ENCODE peak calls at places on chromosomes 12 and 14, in ten cellular contexts. One of them, this sample, is unnamed.

GRCh38 chr12:45200497-45201043 is 15.3 kb upstream of the ANO6 start:
- DNase-seq in lower lobe of right lung: peak
- DNase-seq in activated B cell treated with CpG ODN at 0.5 μM for 24 hours: no peak
- DNase-seq in heart right ventricle: no peak
- DNase-seq in endothelial cell: no peak
- DNase-seq in brain microvascular endothelial cell: no peak
- DNase-seq in adrenal gland: no peak
- DNase-seq in osteocyte: no peak
- DNase-seq in B cell: no peak
- DNase-seq in fibroblast of lung: no peak
- DNase-seq in this sample: no peak

GRCh38 chr14:61894452-61895077 is 132.3 kb downstream of the SNAPC1 start:
- DNase-seq in heart right ventricle: peak
- DNase-seq in fibroblast of lung: peak
- DNase-seq in activated B cell treated with CpG ODN at 0.5 μM for 24 hours: peak
- DNase-seq in adrenal gland: peak
- DNase-seq in osteocyte: no peak
- DNase-seq in B cell: peak
- DNase-seq in brain microvascular endothelial cell: peak
- DNase-seq in endothelial cell: peak
- DNase-seq in lower lobe of right lung: peak
- DNase-seq in this sample: peak

GRCh38 chr14:38056270-38056669 is 151.4 kb upstream of the SSTR1 start:
- DNase-seq in heart right ventricle: no peak
- DNase-seq in adrenal gland: no peak
- DNase-seq in endothelial cell: no peak
- DNase-seq in B cell: no peak
- DNase-seq in fibroblast of lung: no peak
- DNase-seq in activated B cell treated with CpG ODN at 0.5 μM for 24 hours: no peak
- DNase-seq in osteocyte: no peak
- DNase-seq in lower lobe of right lung: no peak
- DNase-seq in brain microvascular endothelial cell: no peak
- DNase-seq in this sample: no peak

GRCh38 chr12:5514016-5514415 is 82.1 kb downstream of the NTF3 start:
- DNase-seq in lower lobe of right lung: no peak
- DNase-seq in osteocyte: peak
- DNase-seq in heart right ventricle: no peak
- DNase-seq in brain microvascular endothelial cell: no peak
- DNase-seq in endothelial cell: no peak
- DNase-seq in activated B cell treated with CpG ODN at 0.5 μM for 24 hours: no peak
- DNase-seq in adrenal gland: no peak
- DNase-seq in B cell: no peak
- DNase-seq in fibroblast of lung: no peak
- DNase-seq in this sample: no peak

GRCh38 chr12:1367331-1367730 is 227.1 kb downstream of the FBXL14 start:
- DNase-seq in activated B cell treated with CpG ODN at 0.5 μM for 24 hours: no peak
- DNase-seq in brain microvascular endothelial cell: no peak
- DNase-seq in heart right ventricle: no peak
- DNase-seq in osteocyte: no peak
- DNase-seq in lower lobe of right lung: no peak
- DNase-seq in adrenal gland: no peak
- DNase-seq in endothelial cell: no peak
- DNase-seq in fibroblast of lung: peak
- DNase-seq in B cell: no peak
- DNase-seq in this sample: no peak

GRCh38 chr12:6788972-6789905 is at the start of gene CD4:
- DNase-seq in brain microvascular endothelial cell: no peak
- DNase-seq in activated B cell treated with CpG ODN at 0.5 μM for 24 hours: no peak
- DNase-seq in B cell: no peak
- DNase-seq in adrenal gland: peak
- DNase-seq in endothelial cell: no peak
- DNase-seq in lower lobe of right lung: peak
- DNase-seq in osteocyte: no peak
- DNase-seq in fibroblast of lung: no peak
- DNase-seq in heart right ventricle: peak
- DNase-seq in this sample: no peak

GRCh38 chr12:42504049-42504448 is 85.5 kb downstream of the PRICKLE1 start:
- DNase-seq in lower lobe of right lung: no peak
- DNase-seq in endothelial cell: no peak
- DNase-seq in B cell: no peak
- DNase-seq in adrenal gland: no peak
- DNase-seq in heart right ventricle: no peak
- DNase-seq in activated B cell treated with CpG ODN at 0.5 μM for 24 hours: no peak
- DNase-seq in fibroblast of lung: peak
- DNase-seq in brain microvascular endothelial cell: peak
- DNase-seq in osteocyte: no peak
- DNase-seq in this sample: no peak

GRCh38 chr12:5031958-5032357 is 11.7 kb upstream of the KCNA5 start:
- DNase-seq in brain microvascular endothelial cell: no peak
- DNase-seq in osteocyte: no peak
- DNase-seq in fibroblast of lung: no peak
- DNase-seq in heart right ventricle: no peak
- DNase-seq in endothelial cell: no peak
- DNase-seq in activated B cell treated with CpG ODN at 0.5 μM for 24 hours: no peak
- DNase-seq in adrenal gland: no peak
- DNase-seq in lower lobe of right lung: no peak
- DNase-seq in B cell: no peak
- DNase-seq in this sample: no peak

GRCh38 chr14:68608235-68608962 is 184.5 kb downstream of the ZFP36L1 start:
- DNase-seq in fibroblast of lung: no peak
- DNase-seq in B cell: no peak
- DNase-seq in endothelial cell: no peak
- DNase-seq in activated B cell treated with CpG ODN at 0.5 μM for 24 hours: no peak
- DNase-seq in lower lobe of right lung: no peak
- DNase-seq in brain microvascular endothelial cell: no peak
- DNase-seq in osteocyte: no peak
- DNase-seq in adrenal gland: peak
- DNase-seq in heart right ventricle: peak
- DNase-seq in this sample: no peak

GRCh38 chr14:64912256-64912655 is 2.0 kb upstream of the CHURC1 start:
- DNase-seq in fibroblast of lung: peak
- DNase-seq in osteocyte: no peak
- DNase-seq in heart right ventricle: no peak
- DNase-seq in activated B cell treated with CpG ODN at 0.5 μM for 24 hours: no peak
- DNase-seq in endothelial cell: no peak
- DNase-seq in adrenal gland: no peak
- DNase-seq in B cell: no peak
- DNase-seq in lower lobe of right lung: no peak
- DNase-seq in brain microvascular endothelial cell: peak
- DNase-seq in this sample: no peak

GRCh38 chr12:130632582-130633174 is 83.4 kb downstream of the RIMBP2 start:
- DNase-seq in lower lobe of right lung: no peak
- DNase-seq in heart right ventricle: no peak
- DNase-seq in B cell: peak
- DNase-seq in activated B cell treated with CpG ODN at 0.5 μM for 24 hours: no peak
- DNase-seq in endothelial cell: no peak
- DNase-seq in osteocyte: no peak
- DNase-seq in fibroblast of lung: no peak
- DNase-seq in adrenal gland: no peak
- DNase-seq in brain microvascular endothelial cell: no peak
- DNase-seq in this sample: no peak

GRCh38 chr14:71776463-71777359 is 155.5 kb upstream of the RGS6 start:
- DNase-seq in activated B cell treated with CpG ODN at 0.5 μM for 24 hours: no peak
- DNase-seq in osteocyte: no peak
- DNase-seq in heart right ventricle: no peak
- DNase-seq in adrenal gland: no peak
- DNase-seq in brain microvascular endothelial cell: no peak
- DNase-seq in B cell: no peak
- DNase-seq in fibroblast of lung: peak
- DNase-seq in endothelial cell: no peak
- DNase-seq in lower lobe of right lung: no peak
- DNase-seq in this sample: no peak

GRCh38 chr14:83707056-83707455 is 1822.9 kb upstream of the FLRT2 start:
- DNase-seq in heart right ventricle: no peak
- DNase-seq in fibroblast of lung: no peak
- DNase-seq in B cell: no peak
- DNase-seq in lower lobe of right lung: no peak
- DNase-seq in activated B cell treated with CpG ODN at 0.5 μM for 24 hours: no peak
- DNase-seq in brain microvascular endothelial cell: no peak
- DNase-seq in adrenal gland: no peak
- DNase-seq in endothelial cell: no peak
- DNase-seq in osteocyte: no peak
- DNase-seq in this sample: no peak

DNA sequence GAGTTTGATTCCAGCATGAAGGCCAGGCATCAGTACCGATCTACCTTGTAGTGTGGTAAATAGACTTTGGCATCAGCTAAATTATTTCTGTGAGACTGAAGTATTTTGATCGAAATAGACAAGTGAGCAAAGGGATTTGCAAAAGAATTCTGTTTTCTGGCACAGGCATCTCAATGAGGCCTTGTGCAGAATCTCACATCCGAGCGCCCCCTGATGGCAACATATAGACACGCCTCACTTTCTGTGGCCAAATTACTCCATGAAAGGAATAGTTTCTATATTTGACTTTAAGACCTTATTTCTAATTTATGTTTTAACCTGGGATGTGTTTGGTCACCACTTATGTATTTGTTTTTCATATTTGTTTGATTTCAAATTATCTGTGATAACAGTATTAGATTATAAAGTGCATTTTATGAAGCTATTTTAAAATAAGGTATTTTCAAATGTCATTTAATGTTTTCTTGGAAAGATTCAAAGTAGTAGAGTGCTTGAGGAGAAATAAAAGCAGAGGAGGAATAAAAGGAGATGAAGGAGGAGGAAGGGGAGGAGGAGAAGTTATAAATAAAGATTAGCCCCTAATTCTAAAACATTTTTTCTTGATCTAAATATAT is 731.9 kb downstream of the NRXN3 start:
- DNase-seq in lower lobe of right lung: no peak
- DNase-seq in heart right ventricle: no peak
- DNase-seq in brain microvascular endothelial cell: peak
- DNase-seq in activated B cell treated with CpG ODN at 0.5 μM for 24 hours: no peak
- DNase-seq in fibroblast of lung: peak
- DNase-seq in adrenal gland: peak
- DNase-seq in B cell: no peak
- DNase-seq in osteocyte: no peak
- DNase-seq in endothelial cell: peak
- DNase-seq in this sample: peak
- TF ChIP-seq CTCF in lower lobe of right lung: peak
- TF ChIP-seq CTCF in heart right ventricle: no peak
- TF ChIP-seq CTCF in brain microvascular endothelial cell: peak
- TF ChIP-seq CTCF in activated B cell treated with CpG ODN at 0.5 μM for 24 hours: no peak
- TF ChIP-seq CTCF in fibroblast of lung: peak
- TF ChIP-seq CTCF in adrenal gland: peak
- TF ChIP-seq CTCF in B cell: no peak
- TF ChIP-seq CTCF in osteocyte: peak
- TF ChIP-seq CTCF in endothelial cell: peak
- TF ChIP-seq CTCF in this sample: peak

DNA sequence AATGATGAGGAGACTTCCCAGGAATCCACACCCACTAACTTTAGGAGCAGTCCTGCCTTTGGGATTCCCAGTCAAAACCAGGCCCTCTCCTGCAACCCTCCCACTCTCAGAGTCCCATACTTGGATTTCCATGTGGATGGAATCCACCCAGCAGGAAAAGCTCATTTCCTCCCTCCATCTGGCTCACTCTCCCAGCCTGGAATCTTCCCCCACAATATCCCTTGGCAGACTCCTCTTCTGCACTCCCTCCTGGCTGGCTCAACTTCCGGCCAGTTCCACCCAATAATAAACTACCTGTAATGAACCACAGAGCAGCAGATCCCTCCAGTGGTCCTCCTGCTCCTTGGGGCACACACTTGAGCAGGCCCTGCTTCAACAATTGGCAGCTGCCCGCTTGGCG is 102.8 kb upstream of the EGLN3 start:
- DNase-seq in adrenal gland: no peak
- DNase-seq in osteocyte: peak
- DNase-seq in B cell: no peak
- DNase-seq in lower lobe of right lung: no peak
- DNase-seq in endothelial cell: peak
- DNase-seq in heart right ventricle: no peak
- DNase-seq in fibroblast of lung: peak
- DNase-seq in brain microvascular endothelial cell: no peak
- DNase-seq in activated B cell treated with CpG ODN at 0.5 μM for 24 hours: no peak
- DNase-seq in this sample: no peak
- TF ChIP-seq CTCF in adrenal gland: no peak
- TF ChIP-seq CTCF in osteocyte: no peak
- TF ChIP-seq CTCF in B cell: no peak
- TF ChIP-seq CTCF in lower lobe of right lung: no peak
- TF ChIP-seq CTCF in endothelial cell: no peak
- TF ChIP-seq CTCF in heart right ventricle: peak
- TF ChIP-seq CTCF in fibroblast of lung: no peak
- TF ChIP-seq CTCF in brain microvascular endothelial cell: no peak
- TF ChIP-seq CTCF in activated B cell treated with CpG ODN at 0.5 μM for 24 hours: no peak
- TF ChIP-seq CTCF in this sample: no peak

GRCh38 chr12:14756331-14757143 is 46.7 kb downstream of the WBP11 start:
- DNase-seq in osteocyte: no peak
- DNase-seq in B cell: peak
- DNase-seq in fibroblast of lung: no peak
- DNase-seq in brain microvascular endothelial cell: no peak
- DNase-seq in adrenal gland: peak
- DNase-seq in heart right ventricle: no peak
- DNase-seq in endothelial cell: peak
- DNase-seq in activated B cell treated with CpG ODN at 0.5 μM for 24 hours: no peak
- DNase-seq in lower lobe of right lung: peak
- DNase-seq in this sample: no peak
- TF ChIP-seq CTCF in osteocyte: peak
- TF ChIP-seq CTCF in B cell: peak
- TF ChIP-seq CTCF in fibroblast of lung: no peak
- TF ChIP-seq CTCF in brain microvascular endothelial cell: peak
- TF ChIP-seq CTCF in adrenal gland: peak
- TF ChIP-seq CTCF in heart right ventricle: no peak
- TF ChIP-seq CTCF in endothelial cell: peak
- TF ChIP-seq CTCF in activated B cell treated with CpG ODN at 0.5 μM for 24 hours: no peak
- TF ChIP-seq CTCF in lower lobe of right lung: peak
- TF ChIP-seq CTCF in this sample: peak

GRCh38 chr12:121823101-121823726 is 19.4 kb downstream of the SETD1B start:
- DNase-seq in fibroblast of lung: no peak
- DNase-seq in endothelial cell: no peak
- DNase-seq in brain microvascular endothelial cell: no peak
- DNase-seq in heart right ventricle: no peak
- DNase-seq in osteocyte: no peak
- DNase-seq in activated B cell treated with CpG ODN at 0.5 μM for 24 hours: no peak
- DNase-seq in lower lobe of right lung: no peak
- DNase-seq in B cell: no peak
- DNase-seq in adrenal gland: no peak
- DNase-seq in this sample: no peak
- TF ChIP-seq CTCF in fibroblast of lung: no peak
- TF ChIP-seq CTCF in endothelial cell: no peak
- TF ChIP-seq CTCF in brain microvascular endothelial cell: peak
- TF ChIP-seq CTCF in heart right ventricle: no peak
- TF ChIP-seq CTCF in osteocyte: no peak
- TF ChIP-seq CTCF in activated B cell treated with CpG ODN at 0.5 μM for 24 hours: no peak
- TF ChIP-seq CTCF in lower lobe of right lung: no peak
- TF ChIP-seq CTCF in B cell: no peak
- TF ChIP-seq CTCF in adrenal gland: no peak
- TF ChIP-seq CTCF in this sample: no peak

This sample was measured in HFFc6.